ENCODE peak calls at places on chromosomes 11 and 22, in ten cellular contexts. W is coronary artery; X is NCI-H460; P is stimulated activated CD8-positive, alpha-beta memory T cell treated with anti-CD3 and anti-CD28 coated beads, Interleukin-4, amount 100 ng/mL, for 1 hour; O is dermis microvascular lymphatic vessel endothelial cell; J is WTC11; M is stimulated activated CD4-positive, alpha-beta T cell treated with anti-CD3 and anti-CD28 coated beads, Interleukin-4, amount 100 ng/mL, for 4 hours; R is tibial nerve; Q is hypothalamus; I is H54. G is an unnamed sample.

GRCh38 chr11:32446227-32446626 is 10.9 kb upstream of the WT1 start:
- DNase-seq in W (no peak), X (no peak), P (no peak), O (no peak), J (no peak), M (no peak), R (no peak), Q (no peak), I (no peak), G (no peak)

GRCh38 chr11:33980896-33981295 is 70.6 kb upstream of the CAPRIN1 start:
- DNase-seq in W (no peak), X (no peak), P (no peak), O (peak; percentile 65), J (no peak), M (no peak), R (no peak), Q (no peak), I (no peak), G (no peak)

GRCh38 chr22:46033256-46034200 is 56.6 kb upstream of the WNT7B start:
- DNase-seq in W (no peak), X (no peak), P (no peak), O (peak; percentile 21), J (peak; percentile 1), M (no peak), R (no peak), Q (no peak), I (no peak), G (peak; percentile 46)

GRCh38 chr11:37762079-37762478 is 1164.0 kb upstream of the RAG2 start:
- DNase-seq in W (no peak), X (no peak), P (no peak), O (no peak), J (no peak), M (no peak), R (no peak), Q (no peak), I (no peak), G (no peak)

GRCh38 chr22:39645532-39645931 is 75.0 kb downstream of the CACNA1I start:
- DNase-seq in W (no peak), X (no peak), P (no peak), O (no peak), J (no peak), M (no peak), R (no peak), Q (no peak), I (no peak), G (no peak)

GRCh38 chr11:131198161-131198560 is 172.3 kb upstream of the NTM start:
- DNase-seq in W (no peak), X (no peak), P (no peak), O (no peak), J (no peak), M (no peak), R (no peak), Q (no peak), I (no peak), G (no peak)

GRCh38 chr11:4644233-4644632 is 451 bp downstream of the OR51E1 start:
- DNase-seq in W (no peak), X (no peak), P (no peak), O (no peak), J (no peak), M (no peak), R (no peak), Q (no peak), I (no peak), G (no peak)

GRCh38 chr11:131275580-131275979 is 94.8 kb upstream of the NTM start:
- DNase-seq in W (no peak), X (no peak), P (no peak), O (no peak), J (no peak), M (no peak), R (no peak), Q (no peak), I (no peak), G (no peak)

GRCh38 chr11:102047305-102047924 is at the start of gene CFAP300:
- DNase-seq in W (peak; percentile 94), X (peak; percentile 66), P (no peak), O (peak; percentile 26), J (peak; percentile 81), M (peak; percentile 31), R (peak; percentile 88), Q (no peak), I (peak; percentile 47), G (peak; percentile 67)

GRCh38 chr11:110866081-110866480 is 153.8 kb upstream of the ARHGAP20 start:
- DNase-seq in W (no peak), X (no peak), P (no peak), O (no peak), J (no peak), M (no peak), R (no peak), Q (no peak), I (no peak), G (no peak)

GRCh38 chr11:90448280-90448679 is 225.4 kb upstream of the CHORDC1 start:
- DNase-seq in W (no peak), X (no peak), P (no peak), O (no peak), J (no peak), M (no peak), R (no peak), Q (no peak), I (no peak), G (no peak)

GRCh38 chr11:130486981-130487380 is 38.5 kb downstream of the ADAMTS15 start:
- DNase-seq in W (no peak), X (no peak), P (no peak), O (no peak), J (no peak), M (no peak), R (no peak), Q (no peak), I (no peak), G (no peak)

GRCh38 chr11:93392862-93393261 is 62.3 kb downstream of the DEUP1 start:
- DNase-seq in W (no peak), X (no peak), P (no peak), O (no peak), J (no peak), M (no peak), R (no peak), Q (no peak), I (no peak), G (no peak)

GRCh38 chr11:3161309-3161708 is 3.8 kb downstream of the OSBPL5 start:
- DNase-seq in W (no peak), X (no peak), P (no peak), O (peak; percentile 18), J (peak; percentile 6), M (no peak), R (no peak), Q (no peak), I (no peak), G (no peak)

G was measured in ascending aorta.